ENCODE peak calls at places on chromosomes 2 and 18, in nine cellular contexts. I is HCT116, T is body of pancreas, N is IMR-90, U is upper lobe of left lung, V is right lobe of liver, D is GM12878, J is K562, S is heart left ventricle. E is an unnamed sample. For H3K9me3, the result is how much of the 10 kb centered on the place peaks cover.

GRCh38 chr18:65821890-65822289 is 71.1 kb downstream of the CDH7 start:
- ATAC-seq in I (no peak), T (no peak), N (no peak), U (no peak), V (no peak), D (no peak), J (no peak), S (no peak), E (no peak)

GRCh38 chr2:26818255-26818654 is 29.7 kb upstream of the DPYSL5 start:
- ATAC-seq in I (no peak), T (no peak), N (no peak), U (no peak), V (no peak), D (no peak), J (no peak), S (no peak), E (no peak)

GRCh38 chr2:128262315-128263253 is 56.1 kb downstream of the HS6ST1 start:
- ATAC-seq in I (peak), T (peak), N (no peak), U (no peak), V (no peak), D (no peak), J (no peak), S (no peak), E (no peak)

GRCh38 chr2:170141865-170142264 is 36.1 kb upstream of the MYO3B start:
- ATAC-seq in I (no peak), T (no peak), N (no peak), U (no peak), V (no peak), D (peak), J (no peak), S (no peak), E (no peak)

GRCh38 chr18:22009242-22009641 is 160.1 kb upstream of the GATA6 start:
- ATAC-seq in I (no peak), T (no peak), N (no peak), U (no peak), V (no peak), D (no peak), J (no peak), S (no peak), E (no peak)

GRCh38 chr2:109018452-109018851 is 29.4 kb upstream of the EDAR start:
- ATAC-seq in I (no peak), T (no peak), N (no peak), U (no peak), V (no peak), D (no peak), J (no peak), S (no peak), E (no peak)

GRCh38 chr2:11421863-11422490 is 44.0 kb downstream of the E2F6 start:
- ATAC-seq in I (no peak), T (no peak), N (no peak), U (no peak), V (no peak), D (no peak), J (no peak), S (no peak), E (no peak)

GRCh38 chr2:70796247-70796646 is 5.8 kb upstream of the FIGLA start:
- ATAC-seq in I (no peak), T (no peak), N (no peak), U (no peak), V (no peak), D (no peak), J (peak), S (no peak), E (no peak)

GRCh38 chr2:218009191-218010114 is 6.7 kb upstream of the TNS1 start:
- ATAC-seq in I (no peak), T (no peak), N (peak), U (peak), V (no peak), D (no peak), J (no peak), S (no peak), E (no peak)

GRCh38 chr2:73839653-73840411 is 11.1 kb downstream of the STAMBP start:
- ATAC-seq in I (peak), T (no peak), N (no peak), U (no peak), V (no peak), D (no peak), J (no peak), S (no peak), E (peak)

GRCh38 chr2:152534460-152535131 is 182.7 kb downstream of the PRPF40A start:
- ATAC-seq in I (no peak), T (no peak), N (no peak), U (peak), V (no peak), D (no peak), J (no peak), S (peak), E (no peak)

GRCh38 chr2:62831729-62832128 is 126.2 kb downstream of the EHBP1 start:
- ATAC-seq in I (no peak), T (no peak), N (no peak), U (no peak), V (no peak), D (peak), J (no peak), S (no peak), E (no peak)

GRCh38 chr2:120465701-120465988 is 119.7 kb downstream of the INHBB start:
- ATAC-seq in I (no peak), T (no peak), N (no peak), U (no peak), V (no peak), D (no peak), J (no peak), S (no peak), E (no peak)

GRCh38 chr2:19851116-19851515 is 50.7 kb downstream of the TTC32 start:
- ATAC-seq in I (peak), T (no peak), N (peak), U (no peak), V (no peak), D (no peak), J (peak), S (no peak), E (no peak)

GRCh38 chr2:66370824-66371223 is 64.1 kb upstream of the MEIS1 start:
- ATAC-seq in I (no peak), T (no peak), N (no peak), U (no peak), V (no peak), D (no peak), J (no peak), S (no peak), E (no peak)

GRCh38 chr2:218995972-218996644 is 2.9 kb upstream of the CRYBA2 start:
- ATAC-seq in I (peak), T (peak), N (peak), U (peak), V (peak), D (peak), J (peak), S (peak), E (peak)

GRCh38 chr2:237860273-237860935 is 981 bp downstream of the RAMP1 start:
- ATAC-seq in I (no peak), T (peak), N (no peak), U (no peak), V (peak), D (no peak), J (no peak), S (no peak), E (no peak)

GRCh38 chr2:47512581-47513083 is 109.7 kb downstream of the MSH2 start:
- ATAC-seq in I (peak), T (no peak), N (peak), U (no peak), V (no peak), D (no peak), J (peak), S (no peak), E (no peak)

GRCh38 chr18:58862851-58863538 is 1.7 kb upstream of the ZNF532 start:
- ATAC-seq in I (peak), T (peak), N (peak), U (peak), V (peak), D (peak), J (no peak), S (peak), E (peak)

GRCh38 chr2:19114754-19115231 is 243.6 kb downstream of the OSR1 start:
- ATAC-seq in I (no peak), T (no peak), N (peak), U (no peak), V (no peak), D (no peak), J (no peak), S (no peak), E (no peak)

GRCh38 chr2:219285894-219286425 is 6.8 kb downstream of the DNAJB2 start:
- ATAC-seq in I (peak), T (no peak), N (peak), U (no peak), V (no peak), D (no peak), J (peak), S (peak), E (peak)

GRCh38 chr18:45106331-45106774 is 425.7 kb downstream of the SETBP1 start:
- ATAC-seq in I (no peak), T (no peak), N (no peak), U (peak), V (peak), D (peak), J (no peak), S (no peak), E (peak)

GRCh38 chr18:63818212-63818611 is 43.0 kb downstream of the SERPINB7 start:
- ATAC-seq in I (no peak), T (no peak), N (peak), U (peak), V (no peak), D (no peak), J (no peak), S (no peak), E (no peak)

GRCh38 chr2:101223814-101224231 is 28.9 kb upstream of the CNOT11 start:
- ATAC-seq in I (no peak), T (no peak), N (no peak), U (no peak), V (no peak), D (peak), J (peak), S (no peak), E (no peak)

GRCh38 chr2:240745456-240745855 is 53.8 kb downstream of the AQP12A start:
- ATAC-seq in I (no peak), T (no peak), N (no peak), U (no peak), V (no peak), D (no peak), J (no peak), S (no peak), E (no peak)

GRCh38 chr2:235521844-235522243 is 28.0 kb downstream of the AGAP1 start:
- ATAC-seq in I (no peak), T (no peak), N (no peak), U (no peak), V (no peak), D (no peak), J (no peak), S (peak), E (no peak)

DNA sequence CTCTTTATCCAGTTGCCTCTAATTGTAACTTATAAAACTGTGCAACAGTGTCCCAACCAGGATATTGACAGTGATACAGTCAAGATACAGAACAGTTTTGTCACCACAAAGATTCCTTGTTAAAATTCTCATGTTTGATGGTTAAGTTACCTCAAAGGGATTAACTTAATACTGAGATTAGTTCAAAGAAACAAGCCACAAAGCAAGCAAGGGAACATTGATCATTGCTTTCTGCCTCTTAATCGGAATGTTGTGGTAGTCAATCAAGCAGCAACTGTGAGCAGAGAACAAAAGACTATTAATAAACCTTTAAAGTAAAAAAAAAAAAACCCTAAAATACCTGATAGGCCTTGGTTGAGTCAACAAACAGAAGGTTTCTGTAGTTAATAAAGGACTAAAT is 352.3 kb downstream of the PARD3B start:
- ATAC-seq in I (no peak), T (no peak), N (no peak), U (no peak), V (no peak), D (no peak), J (no peak), S (no peak), E (no peak)
- H3K27ac ChIP-seq in I (no peak), T (no peak), N (no peak), U (no peak), V (no peak), D (no peak), J (no peak), S (no peak), E (no peak)

DNA sequence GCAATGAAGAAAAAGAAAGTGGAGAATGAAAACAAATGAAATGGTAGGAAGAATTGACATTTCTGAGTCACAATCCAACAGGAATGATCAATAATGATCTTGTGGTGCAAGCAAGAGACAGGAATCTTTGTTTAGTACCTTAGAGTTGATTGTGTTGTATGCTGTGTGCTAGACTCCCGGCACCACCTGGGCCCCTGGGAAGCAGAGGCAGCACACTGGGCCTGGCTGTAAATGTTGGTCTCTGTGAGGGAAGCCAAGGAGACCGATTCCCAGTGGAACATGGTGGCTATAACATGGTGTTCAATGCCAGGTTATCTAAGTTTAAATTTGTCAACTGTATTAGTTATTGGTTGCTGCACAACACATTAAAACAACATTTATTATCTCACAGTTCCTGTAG is 9.8 kb upstream of the CWC22 start:
- ATAC-seq in I (no peak), T (no peak), N (no peak), U (no peak), V (no peak), D (no peak), J (peak), S (no peak), E (no peak)
- TF ChIP-seq POLR2A in I (no peak), T (no peak), N (no peak), U (no peak), V (no peak), D (no peak), J (no peak), S (no peak), E (no peak)

GRCh38 chr2:2020897-2021296 is 276.6 kb upstream of the PXDN start:
- ATAC-seq in I (no peak), T (no peak), N (no peak), U (no peak), V (no peak), D (no peak), J (no peak), S (no peak), E (no peak)

GRCh38 chr2:2021995-2022394 is 277.7 kb upstream of the PXDN start:
- ATAC-seq in I (no peak), T (no peak), N (no peak), U (no peak), V (no peak), D (no peak), J (no peak), S (no peak), E (no peak)

GRCh38 chr2:2024751-2025481 is 280.6 kb upstream of the PXDN start:
- ATAC-seq in I (no peak), T (no peak), N (no peak), U (no peak), V (no peak), D (no peak), J (no peak), S (peak), E (no peak)

GRCh38 chr2:2025803-2026202 is 281.5 kb upstream of the PXDN start:
- ATAC-seq in I (no peak), T (no peak), N (no peak), U (no peak), V (no peak), D (no peak), J (no peak), S (no peak), E (no peak)

DNA sequence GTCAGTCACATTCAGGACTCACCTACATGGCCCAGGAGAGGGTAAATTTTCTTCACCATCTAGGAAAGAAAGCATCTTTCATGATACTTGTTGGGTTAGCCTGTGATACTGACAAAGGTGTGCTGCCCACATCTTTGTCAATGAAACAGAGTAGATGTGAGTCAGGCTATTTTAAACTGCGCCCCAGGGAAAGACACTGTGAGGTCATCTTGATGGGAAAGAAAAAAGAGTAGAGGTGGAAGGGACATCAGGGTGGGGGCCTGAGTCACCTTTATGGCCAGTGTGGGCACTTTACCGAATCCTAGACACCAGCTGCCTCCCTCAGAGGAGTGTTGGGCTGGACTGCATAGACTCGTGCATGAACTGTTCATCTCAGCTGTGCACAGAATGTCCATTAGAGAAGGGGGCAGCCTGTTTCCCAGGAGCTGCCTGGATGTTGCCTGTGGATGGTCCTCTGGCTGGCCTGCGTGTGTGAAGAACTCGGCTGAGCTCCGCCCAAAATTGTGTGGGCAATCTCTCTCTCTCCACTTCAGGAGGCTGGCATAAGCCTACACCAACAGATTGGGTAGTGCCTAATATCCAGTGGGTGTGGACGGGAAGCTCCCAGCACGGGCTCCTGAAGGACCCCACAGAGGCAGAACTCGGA is 278.7 kb upstream of the PXDN start:
- ATAC-seq in I (no peak), T (no peak), N (no peak), U (no peak), V (no peak), D (no peak), J (no peak), S (no peak), E (no peak)
- H3K9me3 ChIP-seq in I (under half), T (under half), N (under half), U (under half), V (under half), D (under half), J (under half), S (under half), E (under half)

GRCh38 chr2:196635156-196635555 is 4.4 kb upstream of the CCDC150 start:
- ATAC-seq in I (no peak), T (no peak), N (no peak), U (no peak), V (no peak), D (no peak), J (no peak), S (no peak), E (no peak)

GRCh38 chr2:196640031-196640548 is 575 bp downstream of the CCDC150 start:
- ATAC-seq in I (peak), T (no peak), N (no peak), U (no peak), V (no peak), D (peak), J (peak), S (no peak), E (no peak)

GRCh38 chr2:196638765-196639164 is 750 bp upstream of the CCDC150 start:
- ATAC-seq in I (no peak), T (no peak), N (no peak), U (no peak), V (no peak), D (no peak), J (no peak), S (no peak), E (no peak)

DNA sequence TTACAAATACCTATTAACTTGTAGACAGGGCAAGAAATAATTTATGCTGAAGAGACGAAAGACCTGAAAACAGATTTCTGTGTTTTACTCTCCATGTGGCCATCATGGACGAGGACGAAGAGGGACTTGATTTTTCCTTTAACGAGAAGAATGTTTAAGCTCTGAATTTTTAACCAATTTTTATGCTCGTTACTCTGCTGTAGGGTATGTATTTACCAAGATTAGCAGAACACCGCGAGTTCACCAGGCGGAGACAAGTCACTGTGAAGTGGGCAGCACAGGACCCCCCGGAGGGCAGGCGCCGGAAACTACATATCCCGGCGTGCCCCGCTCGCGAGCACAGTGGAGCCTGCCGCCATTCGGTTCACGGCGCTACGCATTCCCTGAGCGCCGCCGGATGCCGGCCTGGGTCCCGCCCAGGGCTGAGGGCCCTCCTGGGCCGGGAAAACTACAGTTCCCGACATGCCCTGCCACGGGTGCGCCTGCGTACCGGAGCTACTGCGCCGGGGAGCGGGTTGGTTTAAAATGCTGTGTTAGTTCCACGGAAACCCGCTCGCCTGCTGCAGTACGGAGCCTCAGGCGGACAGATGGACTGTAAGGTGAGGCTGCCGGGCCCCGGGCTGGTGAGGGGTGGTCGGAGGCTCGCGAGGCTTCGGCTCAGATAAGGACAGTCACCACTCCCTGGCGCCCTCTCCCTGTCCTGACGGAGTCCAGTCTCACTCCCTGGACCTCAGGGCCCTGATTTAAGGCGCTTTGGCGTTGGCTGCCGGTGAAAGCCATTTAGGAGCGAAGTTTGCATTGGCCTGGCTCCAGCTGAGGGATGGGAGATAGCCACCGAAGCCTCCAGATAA is at the start of gene CCDC150:
- ATAC-seq in I (peak), T (peak), N (peak), U (peak), V (peak), D (peak), J (peak), S (peak), E (peak)
- H3K27ac ChIP-seq in I (peak), T (no peak), N (peak), U (peak), V (no peak), D (peak), J (peak), S (no peak), E (no peak)

DNA sequence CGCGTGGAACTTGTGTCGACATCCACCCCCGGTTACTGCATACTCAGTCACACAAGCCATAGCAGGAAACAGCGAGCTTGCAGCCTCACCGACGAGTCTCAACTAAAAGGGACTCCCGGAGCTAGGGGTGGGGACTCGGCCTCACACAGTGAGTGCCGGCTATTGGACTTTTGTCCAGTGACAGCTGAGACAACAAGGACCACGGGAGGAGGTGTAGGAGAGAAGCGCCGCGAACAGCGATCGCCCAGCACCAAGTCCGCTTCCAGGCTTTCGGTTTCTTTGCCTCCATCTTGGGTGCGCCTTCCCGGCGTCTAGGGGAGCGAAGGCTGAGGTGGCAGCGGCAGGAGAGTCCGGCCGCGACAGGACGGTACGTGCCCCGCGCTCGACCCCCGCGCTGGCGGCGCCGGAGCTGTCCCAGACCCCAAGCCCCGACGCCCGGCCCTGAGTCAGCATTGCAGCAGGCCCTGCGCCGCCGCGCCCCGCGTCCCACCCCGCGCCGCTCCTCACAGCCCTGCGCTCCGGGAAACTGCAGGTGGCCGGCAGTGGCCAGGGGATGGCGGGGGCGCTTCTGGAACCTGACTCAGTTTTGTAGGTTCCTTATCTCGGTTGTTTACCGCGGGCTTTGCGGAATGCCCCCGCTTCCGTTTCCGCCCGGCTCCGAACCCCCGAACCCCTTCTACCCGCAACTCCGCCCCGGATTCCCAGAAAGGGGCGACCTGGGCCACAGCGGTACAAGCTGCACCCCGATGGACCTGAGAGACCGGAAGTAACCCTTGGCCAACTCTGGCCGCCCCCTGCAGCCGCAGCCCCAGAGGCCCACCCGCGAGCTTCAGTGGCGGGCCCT is at the start of gene CFLAR:
- ATAC-seq in I (peak), T (peak), N (peak), U (peak), V (peak), D (peak), J (peak), S (peak), E (peak)
- TF ChIP-seq POLR2A in I (peak), T (peak), N (peak), U (peak), V (peak), D (peak), J (peak), S (no peak), E (peak)